ENCODE peak calls at places on chromosomes 13 and 19, in six cellular contexts. One of them, this sample, is unnamed.

GRCh38 chr13:114143806-114144605 is 11.6 kb upstream of the RASA3 start:
- DNase-seq in AG04450: no peak
- DNase-seq in mammary epithelial cell: no peak
- DNase-seq in brain microvascular endothelial cell: no peak
- DNase-seq in heart left ventricle: peak
- DNase-seq in fibroblast of lung: no peak
- DNase-seq in this sample: no peak

GRCh38 chr13:111031531-111031961 is 83.6 kb upstream of the ARHGEF7 start:
- DNase-seq in AG04450: no peak
- DNase-seq in mammary epithelial cell: peak
- DNase-seq in brain microvascular endothelial cell: peak
- DNase-seq in heart left ventricle: no peak
- DNase-seq in fibroblast of lung: peak
- DNase-seq in this sample: no peak

GRCh38 chr13:111952814-111953213 is 114.1 kb upstream of the SOX1 start:
- DNase-seq in AG04450: no peak
- DNase-seq in mammary epithelial cell: no peak
- DNase-seq in brain microvascular endothelial cell: no peak
- DNase-seq in heart left ventricle: no peak
- DNase-seq in fibroblast of lung: no peak
- DNase-seq in this sample: no peak

GRCh38 chr13:21326155-21327030 is 132.7 kb downstream of the ZDHHC20 start:
- DNase-seq in AG04450: peak
- DNase-seq in mammary epithelial cell: peak
- DNase-seq in brain microvascular endothelial cell: peak
- DNase-seq in heart left ventricle: no peak
- DNase-seq in fibroblast of lung: peak
- DNase-seq in this sample: peak

GRCh38 chr13:78603240-78603947 is at the start of gene POU4F1:
- DNase-seq in AG04450: no peak
- DNase-seq in mammary epithelial cell: peak
- DNase-seq in brain microvascular endothelial cell: no peak
- DNase-seq in heart left ventricle: no peak
- DNase-seq in fibroblast of lung: peak
- DNase-seq in this sample: no peak

GRCh38 chr13:66765559-66765958 is 464.6 kb downstream of the PCDH9 start:
- DNase-seq in AG04450: no peak
- DNase-seq in mammary epithelial cell: no peak
- DNase-seq in brain microvascular endothelial cell: no peak
- DNase-seq in heart left ventricle: no peak
- DNase-seq in fibroblast of lung: no peak
- DNase-seq in this sample: no peak

GRCh38 chr19:50050406-50051223 is 24.8 kb downstream of the ZNF473 start:
- DNase-seq in AG04450: peak
- DNase-seq in mammary epithelial cell: peak
- DNase-seq in brain microvascular endothelial cell: peak
- DNase-seq in heart left ventricle: peak
- DNase-seq in fibroblast of lung: peak
- DNase-seq in this sample: peak

GRCh38 chr19:56393119-56394012 is at the start of gene ZNF582:
- DNase-seq in AG04450: peak
- DNase-seq in mammary epithelial cell: peak
- DNase-seq in brain microvascular endothelial cell: peak
- DNase-seq in heart left ventricle: peak
- DNase-seq in fibroblast of lung: peak
- DNase-seq in this sample: peak

GRCh38 chr13:108322206-108322824 is 52.8 kb downstream of the TNFSF13B start:
- DNase-seq in AG04450: peak
- DNase-seq in mammary epithelial cell: peak
- DNase-seq in brain microvascular endothelial cell: peak
- DNase-seq in heart left ventricle: no peak
- DNase-seq in fibroblast of lung: peak
- DNase-seq in this sample: peak

GRCh38 chr19:48874309-48875135 is 2.3 kb downstream of the PPP1R15A start:
- DNase-seq in AG04450: no peak
- DNase-seq in mammary epithelial cell: peak
- DNase-seq in brain microvascular endothelial cell: peak
- DNase-seq in heart left ventricle: peak
- DNase-seq in fibroblast of lung: peak
- DNase-seq in this sample: peak

DNA sequence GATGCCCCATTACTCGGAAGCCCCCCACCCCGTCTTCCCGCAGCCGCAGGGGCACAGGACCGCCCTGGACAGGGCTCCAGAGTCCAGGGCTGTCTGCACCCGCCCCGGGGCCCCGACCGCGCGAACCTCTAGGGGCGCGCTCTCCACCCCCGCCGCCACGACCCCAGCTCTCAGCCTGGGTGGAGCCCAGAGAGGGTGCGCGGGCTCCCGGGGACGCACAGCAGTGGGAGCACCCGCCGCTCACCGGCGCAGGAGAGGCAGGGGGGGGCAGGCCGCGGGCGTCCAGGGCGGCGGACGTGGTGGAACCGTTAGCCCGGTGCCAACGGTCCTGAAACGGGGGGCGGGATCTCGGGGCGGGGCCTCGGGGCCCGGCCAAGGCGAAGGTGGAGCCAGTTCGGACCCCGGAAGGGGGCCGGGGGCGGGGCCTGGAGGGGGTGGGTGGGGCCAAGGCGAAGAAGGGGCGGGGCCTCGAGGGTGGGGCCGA is at the start of gene ATP8B3:
- DNase-seq in AG04450: no peak
- DNase-seq in mammary epithelial cell: no peak
- DNase-seq in brain microvascular endothelial cell: no peak
- DNase-seq in heart left ventricle: no peak
- DNase-seq in fibroblast of lung: no peak
- DNase-seq in this sample: no peak
- H3K27ac ChIP-seq in AG04450: peak
- H3K27ac ChIP-seq in mammary epithelial cell: peak
- H3K27ac ChIP-seq in brain microvascular endothelial cell: no peak
- H3K27ac ChIP-seq in heart left ventricle: peak
- H3K27ac ChIP-seq in fibroblast of lung: peak
- H3K27ac ChIP-seq in this sample: no peak

GRCh38 chr19:28634031-28634328 is 579.0 kb downstream of the UQCRFS1 start:
- DNase-seq in AG04450: no peak
- DNase-seq in mammary epithelial cell: no peak
- DNase-seq in brain microvascular endothelial cell: no peak
- DNase-seq in heart left ventricle: no peak
- DNase-seq in fibroblast of lung: no peak
- DNase-seq in this sample: no peak
- TF ChIP-seq CTCF in AG04450: no peak
- TF ChIP-seq CTCF in mammary epithelial cell: no peak
- TF ChIP-seq CTCF in brain microvascular endothelial cell: no peak
- TF ChIP-seq CTCF in heart left ventricle: no peak
- TF ChIP-seq CTCF in fibroblast of lung: no peak
- TF ChIP-seq CTCF in this sample: no peak

GRCh38 chr19:47512948-47513319 is 1.9 kb downstream of the NAPA start:
- DNase-seq in AG04450: no peak
- DNase-seq in mammary epithelial cell: no peak
- DNase-seq in brain microvascular endothelial cell: no peak
- DNase-seq in heart left ventricle: no peak
- DNase-seq in fibroblast of lung: no peak
- DNase-seq in this sample: no peak
- H3K27ac ChIP-seq in AG04450: peak
- H3K27ac ChIP-seq in mammary epithelial cell: no peak
- H3K27ac ChIP-seq in brain microvascular endothelial cell: no peak
- H3K27ac ChIP-seq in heart left ventricle: peak
- H3K27ac ChIP-seq in fibroblast of lung: peak
- H3K27ac ChIP-seq in this sample: no peak

DNA sequence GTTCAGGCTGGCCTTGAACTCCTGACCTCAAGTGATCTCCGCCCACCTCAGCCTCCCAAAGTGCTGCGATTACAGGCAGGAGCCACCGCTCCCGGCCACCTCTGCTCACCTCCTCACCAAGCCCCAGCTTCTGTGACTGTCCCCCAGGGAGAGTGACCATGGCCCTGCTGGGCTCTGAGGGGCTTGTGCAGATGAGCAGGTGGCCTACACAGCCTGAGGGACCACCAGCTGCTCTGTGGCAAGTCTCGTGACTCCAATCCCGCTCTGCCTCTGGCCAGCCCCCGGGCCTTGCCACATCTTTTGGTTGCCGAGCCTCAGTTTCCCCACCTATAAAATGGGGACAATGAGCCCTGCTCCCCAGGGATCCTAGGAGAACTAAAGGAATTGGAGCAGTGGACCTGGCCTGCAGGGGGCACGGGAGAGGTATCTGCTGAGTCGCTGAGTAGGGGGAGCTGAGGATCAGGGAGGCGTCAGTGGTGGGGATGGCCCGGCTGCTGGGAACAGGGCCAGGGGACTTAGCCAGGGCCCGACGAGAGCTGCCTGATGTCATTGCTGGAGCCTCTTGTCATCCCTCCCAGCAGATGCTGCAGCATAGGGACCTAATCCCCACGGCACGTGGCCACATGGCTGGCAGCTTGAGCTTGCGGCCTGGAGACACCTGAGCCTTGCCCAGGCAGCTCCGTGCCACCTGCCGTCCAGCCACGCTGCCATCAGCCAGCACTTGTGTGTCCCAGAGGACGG is 74.7 kb downstream of the GADD45B start:
- DNase-seq in AG04450: no peak
- DNase-seq in mammary epithelial cell: no peak
- DNase-seq in brain microvascular endothelial cell: no peak
- DNase-seq in heart left ventricle: peak
- DNase-seq in fibroblast of lung: no peak
- DNase-seq in this sample: no peak
- TF ChIP-seq CTCF in AG04450: no peak
- TF ChIP-seq CTCF in mammary epithelial cell: no peak
- TF ChIP-seq CTCF in brain microvascular endothelial cell: no peak
- TF ChIP-seq CTCF in heart left ventricle: no peak
- TF ChIP-seq CTCF in fibroblast of lung: no peak
- TF ChIP-seq CTCF in this sample: no peak

GRCh38 chr19:41896581-41896942 is 13.6 kb downstream of the ARHGEF1 start:
- DNase-seq in AG04450: no peak
- DNase-seq in mammary epithelial cell: no peak
- DNase-seq in brain microvascular endothelial cell: no peak
- DNase-seq in heart left ventricle: no peak
- DNase-seq in fibroblast of lung: no peak
- DNase-seq in this sample: no peak
- H3K27ac ChIP-seq in AG04450: no peak
- H3K27ac ChIP-seq in mammary epithelial cell: no peak
- H3K27ac ChIP-seq in brain microvascular endothelial cell: no peak
- H3K27ac ChIP-seq in heart left ventricle: no peak
- H3K27ac ChIP-seq in fibroblast of lung: no peak
- H3K27ac ChIP-seq in this sample: no peak

DNA sequence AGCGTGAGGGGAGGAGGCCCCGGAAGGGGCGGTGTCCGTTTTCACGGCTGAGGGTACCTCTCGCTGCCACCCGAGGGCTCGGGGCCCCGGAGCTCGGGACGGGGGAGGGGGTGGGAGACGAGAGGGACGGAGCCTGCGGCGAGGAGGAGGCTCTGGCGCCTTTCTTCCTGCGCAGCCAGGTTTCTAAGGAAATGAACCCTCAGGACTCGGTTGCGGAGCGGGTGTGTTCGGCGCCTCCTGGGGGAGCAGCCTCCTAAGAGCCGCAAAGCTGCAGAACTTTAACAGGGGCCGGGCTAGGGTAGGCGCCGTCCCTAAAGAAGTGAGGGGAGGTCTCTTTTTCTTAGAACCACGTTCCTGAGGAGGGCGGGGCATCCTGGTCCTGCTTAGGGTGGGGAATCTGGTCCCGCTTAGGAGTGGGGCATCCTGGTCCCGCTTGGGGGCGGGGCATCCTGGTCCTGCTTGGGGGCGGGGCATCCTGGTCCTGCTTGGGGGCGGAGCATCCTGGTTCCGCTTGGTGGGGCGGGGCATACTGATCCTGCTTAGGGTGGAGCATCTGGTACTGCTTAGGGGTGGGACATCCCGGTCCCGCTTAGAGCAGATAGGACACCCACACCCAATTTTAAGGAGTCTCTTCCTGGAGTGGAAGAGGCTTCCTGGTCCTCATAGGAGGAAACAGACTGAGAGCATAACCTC is 6.2 kb downstream of the SYT5 start:
- DNase-seq in AG04450: no peak
- DNase-seq in mammary epithelial cell: peak
- DNase-seq in brain microvascular endothelial cell: peak
- DNase-seq in heart left ventricle: peak
- DNase-seq in fibroblast of lung: peak
- DNase-seq in this sample: peak
- TF ChIP-seq CTCF in AG04450: no peak
- TF ChIP-seq CTCF in mammary epithelial cell: peak
- TF ChIP-seq CTCF in brain microvascular endothelial cell: peak
- TF ChIP-seq CTCF in heart left ventricle: no peak
- TF ChIP-seq CTCF in fibroblast of lung: peak
- TF ChIP-seq CTCF in this sample: peak

GRCh38 chr19:46413262-46414031 is at the start of gene CCDC8:
- DNase-seq in AG04450: peak
- DNase-seq in mammary epithelial cell: peak
- DNase-seq in brain microvascular endothelial cell: peak
- DNase-seq in heart left ventricle: peak
- DNase-seq in fibroblast of lung: peak
- DNase-seq in this sample: peak
- H3K27ac ChIP-seq in AG04450: peak
- H3K27ac ChIP-seq in mammary epithelial cell: peak
- H3K27ac ChIP-seq in brain microvascular endothelial cell: peak
- H3K27ac ChIP-seq in heart left ventricle: peak
- H3K27ac ChIP-seq in fibroblast of lung: peak
- H3K27ac ChIP-seq in this sample: peak